ENCODE peak calls at places on chromosomes 1 and 21, in six cellular contexts. One of them, this sample, is unnamed. For H3K4me1, the result is how much of the 10 kb centered on the place peaks cover.

GRCh38 chr1:84754376-84754672 is 64.1 kb upstream of the SSX2IP start:
- DNase-seq in transverse colon: no peak
- DNase-seq in pancreas: no peak
- DNase-seq in PC-3: no peak
- DNase-seq in astrocyte: no peak
- DNase-seq in kidney: peak
- DNase-seq in this sample: no peak

GRCh38 chr21:28636988-28637691 is 355.5 kb downstream of the LTN1 start:
- DNase-seq in transverse colon: no peak
- DNase-seq in pancreas: no peak
- DNase-seq in PC-3: peak
- DNase-seq in astrocyte: peak
- DNase-seq in kidney: no peak
- DNase-seq in this sample: no peak

GRCh38 chr1:245168090-245168489 is 13.3 kb downstream of the KIF26B start:
- DNase-seq in transverse colon: peak
- DNase-seq in pancreas: no peak
- DNase-seq in PC-3: no peak
- DNase-seq in astrocyte: no peak
- DNase-seq in kidney: peak
- DNase-seq in this sample: no peak

GRCh38 chr21:45405819-45406762 is 1.1 kb downstream of the COL18A1 start:
- DNase-seq in transverse colon: no peak
- DNase-seq in pancreas: peak
- DNase-seq in PC-3: peak
- DNase-seq in astrocyte: peak
- DNase-seq in kidney: peak
- DNase-seq in this sample: no peak

GRCh38 chr1:48608882-48609281 is 136.9 kb upstream of the SPATA6 start:
- DNase-seq in transverse colon: no peak
- DNase-seq in pancreas: no peak
- DNase-seq in PC-3: no peak
- DNase-seq in astrocyte: no peak
- DNase-seq in kidney: no peak
- DNase-seq in this sample: no peak

GRCh38 chr1:205013683-205014367 is 29.2 kb upstream of the CNTN2 start:
- DNase-seq in transverse colon: no peak
- DNase-seq in pancreas: peak
- DNase-seq in PC-3: peak
- DNase-seq in astrocyte: peak
- DNase-seq in kidney: no peak
- DNase-seq in this sample: no peak

GRCh38 chr1:67618285-67619018 is 66.5 kb upstream of the GADD45A start:
- DNase-seq in transverse colon: peak
- DNase-seq in pancreas: peak
- DNase-seq in PC-3: peak
- DNase-seq in astrocyte: peak
- DNase-seq in kidney: peak
- DNase-seq in this sample: no peak

GRCh38 chr1:232622981-232623380 is 7.0 kb downstream of the SIPA1L2 start:
- DNase-seq in transverse colon: peak
- DNase-seq in pancreas: no peak
- DNase-seq in PC-3: no peak
- DNase-seq in astrocyte: no peak
- DNase-seq in kidney: no peak
- DNase-seq in this sample: no peak

GRCh38 chr1:54542962-54543539 is 5.0 kb upstream of the ACOT11 start:
- DNase-seq in transverse colon: no peak
- DNase-seq in pancreas: no peak
- DNase-seq in PC-3: no peak
- DNase-seq in astrocyte: peak
- DNase-seq in kidney: no peak
- DNase-seq in this sample: no peak

GRCh38 chr1:240044620-240045019 is 47.1 kb upstream of the FMN2 start:
- DNase-seq in transverse colon: no peak
- DNase-seq in pancreas: no peak
- DNase-seq in PC-3: no peak
- DNase-seq in astrocyte: peak
- DNase-seq in kidney: no peak
- DNase-seq in this sample: no peak

GRCh38 chr1:93686497-93687250 is 5.0 kb upstream of the BCAR3 start:
- DNase-seq in transverse colon: no peak
- DNase-seq in pancreas: no peak
- DNase-seq in PC-3: peak
- DNase-seq in astrocyte: no peak
- DNase-seq in kidney: no peak
- DNase-seq in this sample: no peak

GRCh38 chr1:52323731-52324130 is 42.3 kb downstream of the CC2D1B start:
- DNase-seq in transverse colon: no peak
- DNase-seq in pancreas: no peak
- DNase-seq in PC-3: no peak
- DNase-seq in astrocyte: no peak
- DNase-seq in kidney: no peak
- DNase-seq in this sample: no peak

GRCh38 chr1:207115269-207115668 is 11.2 kb downstream of the C4BPA start:
- DNase-seq in transverse colon: no peak
- DNase-seq in pancreas: no peak
- DNase-seq in PC-3: no peak
- DNase-seq in astrocyte: peak
- DNase-seq in kidney: no peak
- DNase-seq in this sample: no peak

GRCh38 chr1:97348599-97349265 is 572.1 kb downstream of the DPYD start:
- DNase-seq in transverse colon: no peak
- DNase-seq in pancreas: no peak
- DNase-seq in PC-3: no peak
- DNase-seq in astrocyte: peak
- DNase-seq in kidney: no peak
- DNase-seq in this sample: no peak

GRCh38 chr1:67719329-67720196 is 34.6 kb downstream of the GADD45A start:
- DNase-seq in transverse colon: no peak
- DNase-seq in pancreas: no peak
- DNase-seq in PC-3: no peak
- DNase-seq in astrocyte: no peak
- DNase-seq in kidney: no peak
- DNase-seq in this sample: no peak

GRCh38 chr1:117760069-117760468 is 154.2 kb downstream of the TENT5C start:
- DNase-seq in transverse colon: no peak
- DNase-seq in pancreas: no peak
- DNase-seq in PC-3: no peak
- DNase-seq in astrocyte: no peak
- DNase-seq in kidney: no peak
- DNase-seq in this sample: no peak

GRCh38 chr1:245785433-245785832 is 630.6 kb downstream of the KIF26B start:
- DNase-seq in transverse colon: no peak
- DNase-seq in pancreas: no peak
- DNase-seq in PC-3: no peak
- DNase-seq in astrocyte: no peak
- DNase-seq in kidney: no peak
- DNase-seq in this sample: no peak

GRCh38 chr21:18382141-18382540 is 21.4 kb downstream of the TMPRSS15 start:
- DNase-seq in transverse colon: no peak
- DNase-seq in pancreas: no peak
- DNase-seq in PC-3: no peak
- DNase-seq in astrocyte: no peak
- DNase-seq in kidney: no peak
- DNase-seq in this sample: no peak

GRCh38 chr1:30907390-30907640 is 1.2 kb downstream of the SDC3 start:
- DNase-seq in transverse colon: no peak
- DNase-seq in pancreas: no peak
- DNase-seq in PC-3: no peak
- DNase-seq in astrocyte: no peak
- DNase-seq in kidney: peak
- DNase-seq in this sample: no peak

GRCh38 chr1:30908446-30908885 is at the start of gene SDC3:
- DNase-seq in transverse colon: peak
- DNase-seq in pancreas: no peak
- DNase-seq in PC-3: peak
- DNase-seq in astrocyte: no peak
- DNase-seq in kidney: peak
- DNase-seq in this sample: no peak

GRCh38 chr1:30908886-30909777 is 574 bp upstream of the SDC3 start:
- DNase-seq in transverse colon: peak
- DNase-seq in pancreas: peak
- DNase-seq in PC-3: no peak
- DNase-seq in astrocyte: no peak
- DNase-seq in kidney: peak
- DNase-seq in this sample: no peak

GRCh38 chr1:30906631-30907389 is 1.7 kb downstream of the SDC3 start:
- DNase-seq in transverse colon: no peak
- DNase-seq in pancreas: no peak
- DNase-seq in PC-3: no peak
- DNase-seq in astrocyte: no peak
- DNase-seq in kidney: peak
- DNase-seq in this sample: no peak

DNA sequence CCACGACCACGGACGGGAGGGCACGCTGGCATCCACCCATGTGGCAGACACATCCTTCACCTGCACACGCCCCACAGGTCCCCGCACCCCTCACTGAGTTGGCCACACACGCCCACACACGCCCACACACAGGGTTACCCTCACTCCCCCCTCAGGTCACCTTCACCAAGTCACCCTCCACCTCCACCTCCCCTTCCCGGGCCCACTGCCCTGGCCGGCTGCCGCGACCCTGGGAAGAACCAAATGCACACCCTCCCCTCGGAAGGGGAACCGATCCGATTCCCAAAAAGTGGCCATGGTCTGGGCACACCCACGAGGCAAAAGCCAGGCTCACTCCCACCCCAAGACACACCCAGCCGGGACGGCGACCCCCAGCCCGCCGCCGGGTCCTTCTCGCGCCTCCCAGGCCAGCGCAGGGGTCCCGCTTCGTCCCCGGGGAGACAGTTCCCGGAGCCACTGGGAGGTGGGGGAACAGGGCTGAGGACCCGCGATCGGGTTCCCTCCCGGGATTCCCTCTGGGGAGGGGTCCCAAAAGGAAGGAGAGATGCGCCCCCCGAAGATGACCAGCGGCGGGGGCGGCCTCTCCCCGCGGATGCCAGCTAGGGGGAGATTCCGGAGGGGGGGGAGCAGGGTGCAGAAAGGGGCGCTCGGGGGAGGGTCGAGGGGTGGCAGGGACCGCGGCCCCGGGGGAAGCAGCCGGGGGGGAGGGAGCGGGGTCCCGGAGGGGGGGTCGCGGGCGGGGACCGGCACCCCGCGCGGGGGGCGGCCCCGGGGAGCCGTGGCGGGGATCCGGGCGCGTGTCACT is 715 bp downstream of the SDC3 start:
- DNase-seq in transverse colon: peak
- DNase-seq in pancreas: no peak
- DNase-seq in PC-3: no peak
- DNase-seq in astrocyte: no peak
- DNase-seq in kidney: peak
- DNase-seq in this sample: no peak
- H3K4me1 ChIP-seq in transverse colon: under half
- H3K4me1 ChIP-seq in pancreas: under half
- H3K4me1 ChIP-seq in PC-3: under half
- H3K4me1 ChIP-seq in astrocyte: under half
- H3K4me1 ChIP-seq in kidney: under half
- H3K4me1 ChIP-seq in this sample: under half

DNA sequence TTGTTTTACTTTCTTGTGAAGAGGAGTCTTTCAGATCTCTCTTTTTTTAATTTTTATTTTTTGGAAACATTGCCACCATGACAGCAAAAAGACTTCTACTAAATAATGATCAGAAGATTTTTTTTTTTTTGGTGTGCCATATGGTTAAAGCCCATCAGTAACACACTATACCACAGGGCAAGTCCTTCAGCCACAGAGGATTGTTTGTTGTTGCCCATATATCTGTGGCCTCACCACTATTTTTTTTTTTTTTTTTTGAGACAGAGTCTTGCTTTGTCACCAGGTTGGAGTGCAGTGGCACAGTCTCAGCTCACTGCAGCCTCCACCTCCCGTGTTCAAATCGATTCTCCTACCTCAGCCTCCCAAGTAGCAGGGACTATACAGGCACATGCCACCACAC is 29.2 kb downstream of the UAP1 start:
- DNase-seq in transverse colon: no peak
- DNase-seq in pancreas: no peak
- DNase-seq in PC-3: no peak
- DNase-seq in astrocyte: no peak
- DNase-seq in kidney: no peak
- DNase-seq in this sample: no peak
- H3K4me1 ChIP-seq in transverse colon: under half
- H3K4me1 ChIP-seq in pancreas: under half
- H3K4me1 ChIP-seq in PC-3: under half
- H3K4me1 ChIP-seq in astrocyte: under half
- H3K4me1 ChIP-seq in kidney: under half
- H3K4me1 ChIP-seq in this sample: under half

DNA sequence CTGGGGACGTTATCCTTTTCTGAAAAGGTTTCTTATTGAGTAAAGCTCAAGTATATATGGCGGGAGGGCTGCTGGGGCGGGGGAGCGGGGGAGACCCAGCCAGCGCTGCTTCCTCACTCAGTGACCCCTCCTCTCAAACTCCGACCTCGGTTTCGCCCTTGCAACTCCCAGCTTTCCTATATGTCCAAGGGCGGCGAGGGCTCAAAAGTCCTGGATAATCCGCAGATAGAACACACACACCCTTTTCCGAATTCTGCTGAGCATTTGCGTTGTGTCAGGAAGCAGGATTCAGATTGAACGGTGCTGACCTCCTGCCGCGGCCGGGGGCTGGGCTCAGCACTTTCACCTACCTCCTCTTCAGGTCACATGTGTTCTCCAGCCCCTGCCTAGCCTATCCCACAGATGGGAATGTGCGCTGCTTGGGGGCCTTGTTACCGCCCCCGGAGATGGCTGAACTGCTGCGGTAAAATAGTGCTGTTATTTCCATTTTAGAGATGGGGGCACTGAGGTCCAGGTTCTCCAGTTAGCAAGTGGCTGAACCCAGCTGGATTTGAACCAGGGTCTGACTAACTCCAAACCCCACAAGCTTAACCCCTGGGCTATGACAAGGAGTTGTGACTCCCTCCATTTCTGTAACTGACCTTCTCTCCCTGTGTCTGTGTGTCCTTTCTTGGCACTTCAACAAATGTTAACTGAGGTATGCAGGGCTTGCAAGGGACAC is 795 bp upstream of the AHDC1 start:
- DNase-seq in transverse colon: no peak
- DNase-seq in pancreas: no peak
- DNase-seq in PC-3: no peak
- DNase-seq in astrocyte: no peak
- DNase-seq in kidney: no peak
- DNase-seq in this sample: no peak
- H3K4me1 ChIP-seq in transverse colon: under half
- H3K4me1 ChIP-seq in pancreas: under half
- H3K4me1 ChIP-seq in PC-3: under half
- H3K4me1 ChIP-seq in astrocyte: under half
- H3K4me1 ChIP-seq in kidney: under half
- H3K4me1 ChIP-seq in this sample: half or more

DNA sequence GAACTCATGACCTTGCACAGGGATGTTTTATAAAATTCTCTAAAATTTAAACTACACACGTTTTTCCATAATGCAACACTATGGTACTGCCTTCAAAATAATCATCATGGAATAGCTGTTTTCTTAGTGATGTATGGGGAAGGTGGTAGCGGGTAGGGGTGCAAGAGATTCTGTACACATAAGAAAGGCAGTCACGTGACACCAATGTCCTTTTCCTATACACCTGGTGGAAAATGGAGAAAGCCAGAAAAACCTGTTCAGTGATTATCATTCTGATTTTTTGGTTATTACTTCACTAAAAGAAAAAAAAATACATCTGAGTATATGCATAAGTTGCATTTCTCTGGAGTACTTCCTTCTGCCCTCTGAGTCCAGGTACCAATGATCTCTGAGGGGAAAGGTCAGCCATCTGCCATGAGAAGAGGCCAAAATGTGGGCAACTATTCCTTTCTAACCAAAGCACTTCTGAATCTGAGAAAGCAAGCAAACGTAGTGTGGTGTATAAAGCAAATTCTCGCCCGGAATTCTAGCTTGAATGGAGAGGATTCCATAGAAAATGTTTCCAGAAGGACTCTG is 137.4 kb downstream of the RERE start:
- DNase-seq in transverse colon: no peak
- DNase-seq in pancreas: no peak
- DNase-seq in PC-3: no peak
- DNase-seq in astrocyte: no peak
- DNase-seq in kidney: no peak
- DNase-seq in this sample: no peak
- H3K4me1 ChIP-seq in transverse colon: half or more
- H3K4me1 ChIP-seq in pancreas: under half
- H3K4me1 ChIP-seq in PC-3: under half
- H3K4me1 ChIP-seq in astrocyte: under half
- H3K4me1 ChIP-seq in kidney: under half
- H3K4me1 ChIP-seq in this sample: under half